ENCODE peak calls at places on chromosomes 1 and 21, in ten cellular contexts. U, S, M, I, Y, X, Q, R, T and V are unnamed samples.

GRCh38 chr21:15744926-15745325 is 15.1 kb downstream of the USP25 start:
- DNase-seq in Q (no peak), S (no peak), X (no peak), U (no peak), T (no peak), Y (no peak), I (no peak), R (no peak), M (no peak), V (no peak)

GRCh38 chr1:199948587-199949280 is 78.8 kb upstream of the NR5A2 start:
- DNase-seq in M (peak), I (no peak), Q (no peak), R (no peak), U (no peak), S (no peak), Y (no peak), T (no peak), X (peak), V (no peak)

GRCh38 chr1:150049926-150050325 is 17.6 kb upstream of the VPS45 start:
- DNase-seq in I (no peak), T (no peak), X (no peak), R (no peak), M (no peak), Y (no peak), Q (no peak), S (no peak), U (no peak), V (no peak)

GRCh38 chr1:185154912-185155513 is 1.7 kb downstream of the TRMT1L start:
- DNase-seq in R (no peak), Q (no peak), T (no peak), S (no peak), M (no peak), I (no peak), U (no peak), X (no peak), Y (no peak), V (no peak)

GRCh38 chr1:209076688-209077087 is 506.8 kb upstream of the CAMK1G start:
- DNase-seq in U (no peak), M (no peak), X (no peak), S (no peak), R (no peak), Q (no peak), I (no peak), Y (no peak), T (no peak), V (no peak)

GRCh38 chr1:26666855-26667254 is 29.0 kb upstream of the ARID1A start:
- DNase-seq in X (no peak), Y (no peak), M (no peak), Q (no peak), R (no peak), S (no peak), U (no peak), T (no peak), I (no peak), V (no peak)

GRCh38 chr1:51417496-51418383 is 87.4 kb upstream of the TTC39A start:
- DNase-seq in X (no peak), M (no peak), T (no peak), S (no peak), U (no peak), R (no peak), Y (no peak), I (no peak), Q (no peak), V (no peak)

GRCh38 chr1:15833069-15833679 is 14.3 kb upstream of the SPEN start:
- DNase-seq in X (peak), M (no peak), T (no peak), Q (peak), U (peak), R (no peak), I (peak), Y (peak), S (peak), V (no peak)

GRCh38 chr1:116157096-116157495 is 45.9 kb downstream of the MAB21L3 start:
- DNase-seq in R (no peak), I (no peak), T (no peak), X (no peak), S (no peak), Y (no peak), U (no peak), M (no peak), Q (no peak), V (no peak)

GRCh38 chr1:51237714-51238403 is 1.8 kb downstream of the RNF11 start:
- DNase-seq in U (no peak), Y (no peak), Q (no peak), S (no peak), X (peak), T (no peak), I (no peak), M (no peak), R (no peak), V (no peak)

GRCh38 chr1:158035014-158035413 is 41.6 kb downstream of the KIRREL1 start:
- DNase-seq in R (no peak), I (no peak), T (no peak), S (no peak), X (no peak), M (no peak), U (no peak), Q (no peak), Y (no peak), V (no peak)

GRCh38 chr21:26070822-26071425 is 99.6 kb downstream of the APP start:
- DNase-seq in Y (no peak), U (peak), X (no peak), M (no peak), S (peak), Q (no peak), T (no peak), R (no peak), I (no peak), V (no peak)

GRCh38 chr1:59657873-59658465 is 156.8 kb upstream of the HOOK1 start:
- DNase-seq in X (no peak), S (no peak), M (no peak), Q (no peak), R (no peak), Y (no peak), U (no peak), I (no peak), T (no peak), V (no peak)

GRCh38 chr1:52190500-52191252 is 48.8 kb downstream of the ZFYVE9 start:
- DNase-seq in M (no peak), S (no peak), R (no peak), X (no peak), T (no peak), I (no peak), U (no peak), Q (no peak), Y (no peak), V (no peak)

GRCh38 chr1:230866171-230866811 is 2.0 kb downstream of the C1orf198 start:
- DNase-seq in M (no peak), S (no peak), X (no peak), R (no peak), T (no peak), U (no peak), Q (no peak), Y (no peak), I (no peak), V (no peak)

GRCh38 chr1:3752400-3752945 is at the start of gene CCDC27:
- DNase-seq in U (no peak), Q (no peak), X (no peak), I (no peak), R (no peak), T (no peak), M (no peak), Y (no peak), S (no peak), V (no peak)

GRCh38 chr1:238660849-238661248 is 725.5 kb upstream of the CHRM3 start:
- DNase-seq in M (no peak), T (no peak), X (no peak), U (no peak), Y (no peak), R (no peak), S (no peak), Q (no peak), I (no peak), V (no peak)

GRCh38 chr1:109784551-109785252 is 21.0 kb upstream of the EPS8L3 start:
- DNase-seq in I (no peak), U (no peak), R (no peak), T (no peak), M (no peak), Y (no peak), S (no peak), X (no peak), Q (peak), V (no peak)

GRCh38 chr1:167455786-167456446 is 62.4 kb downstream of the CD247 start:
- DNase-seq in Q (peak), Y (no peak), R (no peak), T (no peak), U (peak), M (peak), S (no peak), X (no peak), I (no peak), V (no peak)

GRCh38 chr21:46064870-46065214 is 33.1 kb upstream of the COL6A2 start:
- DNase-seq in S (peak), T (no peak), U (no peak), M (no peak), X (no peak), I (no peak), Y (no peak), R (no peak), Q (no peak), V (no peak)

GRCh38 chr1:17013598-17014320 is 2.0 kb upstream of the ATP13A2 start:
- DNase-seq in S (peak), M (no peak), X (no peak), I (no peak), R (no peak), U (no peak), Q (no peak), T (no peak), Y (no peak), V (no peak)